ENCODE peak calls at places on chromosomes 13 and 19, in seven cellular contexts. Y is uterus, E is breast epithelium, D is neuronal stem cell, N is gastrocnemius medialis, B is neural progenitor cell, S is SJCRH30. I is an unnamed sample.

GRCh38 chr13:50152224-50152623 is 137.0 kb downstream of the KCNRG start:
- DNase-seq in Y (no peak), E (no peak), D (no peak), N (no peak), B (no peak), S (no peak), I (no peak)

GRCh38 chr13:29266743-29267142 is 328.7 kb downstream of the SLC7A1 start:
- DNase-seq in Y (no peak), E (no peak), D (no peak), N (no peak), B (no peak), S (no peak), I (no peak)

GRCh38 chr13:85261757-85262346 is 537.4 kb downstream of the SLITRK6 start:
- DNase-seq in Y (no peak), E (no peak), D (no peak), N (no peak), B (no peak), S (peak; percentile 6), I (no peak)

GRCh38 chr13:109745702-109746101 is 40.7 kb downstream of the IRS2 start:
- DNase-seq in Y (no peak), E (no peak), D (no peak), N (no peak), B (no peak), S (no peak), I (no peak)

GRCh38 chr19:47897857-47898256 is 11.7 kb upstream of the SULT2A1 start:
- DNase-seq in Y (no peak), E (no peak), D (no peak), N (no peak), B (no peak), S (no peak), I (no peak)

GRCh38 chr19:5585461-5586299 is 17.9 kb upstream of the TINCR start:
- DNase-seq in Y (no peak), E (no peak), D (peak; percentile 43), N (no peak), B (peak; percentile 80), S (peak; percentile 86), I (peak; percentile 51)

GRCh38 chr19:364496-365287 is 20.1 kb upstream of the MIER2 start:
- DNase-seq in Y (no peak), E (no peak), D (no peak), N (no peak), B (no peak), S (no peak), I (no peak)

GRCh38 chr19:32824136-32824835 is 45.3 kb downstream of the SLC7A9 start:
- DNase-seq in Y (no peak), E (no peak), D (no peak), N (no peak), B (peak; percentile 36), S (peak; percentile 47), I (peak; percentile 28)

GRCh38 chr19:41531438-41532311 is 44.3 kb upstream of the CEACAM21 start:
- DNase-seq in Y (peak; percentile 79), E (peak; percentile 83), D (no peak), N (peak; percentile 69), B (no peak), S (peak; percentile 57), I (no peak)

GRCh38 chr19:19445288-19445687 is 39.8 kb downstream of the GATAD2A start:
- DNase-seq in Y (no peak), E (no peak), D (no peak), N (no peak), B (no peak), S (no peak), I (no peak)
- H3K27ac ChIP-seq in Y (no peak overlapping the region), E (no peak overlapping the region), D (no peak overlapping the region), N (no peak overlapping the region), B (no peak overlapping the region), S (no peak overlapping the region), I (no peak overlapping the region)

DNA sequence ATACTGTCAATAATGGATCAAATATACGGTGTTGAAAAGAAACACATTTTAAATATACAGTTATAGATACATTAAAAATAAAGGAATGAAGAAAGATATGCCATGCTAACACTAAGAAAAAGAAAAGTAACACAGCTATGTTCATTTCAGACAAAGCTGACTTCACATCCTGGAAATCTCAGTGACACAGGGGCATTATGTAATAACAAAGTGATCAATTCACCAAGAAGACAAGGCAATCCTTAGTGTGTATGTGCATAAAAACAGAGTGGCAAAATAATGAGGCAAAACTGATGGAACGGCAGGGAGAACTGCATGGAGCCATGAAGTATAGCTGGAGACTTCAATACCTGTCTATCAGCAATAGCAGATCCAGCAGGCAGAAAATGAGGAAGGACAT is 13.1 kb downstream of the ZNF14 start:
- DNase-seq in Y (no peak), E (no peak), D (no peak), N (no peak), B (no peak), S (no peak), I (no peak)
- H3K9me3 ChIP-seq in Y (peaks cover 3% of the 10 kb centered on the region), E (peaks cover 95% of the 10 kb centered on the region), D (peaks cover 24% of the 10 kb centered on the region), N (peaks cover 68% of the 10 kb centered on the region), B (peaks cover 67% of the 10 kb centered on the region), S (peaks cover 41% of the 10 kb centered on the region), I (peaks cover 38% of the 10 kb centered on the region)

GRCh38 chr13:66359393-66359792 is 870.7 kb downstream of the PCDH9 start:
- DNase-seq in Y (no peak), E (no peak), D (no peak), N (no peak), B (no peak), S (no peak), I (no peak)

GRCh38 chr13:66364346-66364745 is 865.8 kb downstream of the PCDH9 start:
- DNase-seq in Y (no peak), E (no peak), D (no peak), N (no peak), B (no peak), S (no peak), I (no peak)

GRCh38 chr13:66362485-66362884 is 867.7 kb downstream of the PCDH9 start:
- DNase-seq in Y (no peak), E (no peak), D (no peak), N (no peak), B (no peak), S (no peak), I (no peak)

GRCh38 chr13:66358564-66358963 is 871.6 kb downstream of the PCDH9 start:
- DNase-seq in Y (no peak), E (no peak), D (no peak), N (no peak), B (no peak), S (no peak), I (no peak)

DNA sequence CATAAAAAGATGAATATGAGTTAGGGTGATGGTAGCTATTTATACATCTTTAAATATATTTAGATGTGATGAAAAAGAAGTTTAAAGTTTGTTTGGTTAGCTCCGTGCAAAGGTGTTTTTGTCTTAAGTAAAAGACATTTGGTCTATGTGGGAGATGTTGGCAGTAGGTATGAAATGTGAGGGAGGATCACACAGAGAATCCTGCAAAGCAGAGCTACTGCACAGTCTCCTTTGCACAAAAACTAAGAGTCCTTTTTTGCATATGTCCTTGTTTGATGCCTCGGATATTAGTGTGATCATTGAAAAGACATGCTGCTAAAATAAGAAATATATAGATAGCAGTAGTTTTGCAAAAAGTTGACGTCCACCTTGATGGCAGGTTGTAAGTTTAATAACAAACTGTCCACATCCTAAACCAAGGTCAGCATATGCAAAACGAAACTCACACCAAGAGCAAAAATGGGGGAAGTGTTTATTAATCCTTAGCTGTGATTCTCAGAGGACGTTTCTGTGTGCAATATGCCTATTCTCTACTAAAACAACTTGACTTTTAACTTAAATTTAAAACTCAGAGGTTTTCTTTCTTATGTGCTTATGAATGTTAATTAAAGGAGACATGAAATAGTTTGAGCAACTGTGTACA is 870.1 kb downstream of the PCDH9 start:
- DNase-seq in Y (no peak), E (no peak), D (no peak), N (no peak), B (no peak), S (no peak), I (no peak)
- H3K4me3 ChIP-seq in Y (no peak overlapping the region), E (no peak overlapping the region), D (no peak overlapping the region), N (no peak overlapping the region), B (no peak overlapping the region), S (no peak overlapping the region), I (no peak overlapping the region)

GRCh38 chr13:98460519-98460918 is 116.4 kb downstream of the STK24 start:
- DNase-seq in Y (no peak), E (no peak), D (no peak), N (no peak), B (no peak), S (no peak), I (no peak)

GRCh38 chr13:98458431-98458830 is 118.5 kb downstream of the STK24 start:
- DNase-seq in Y (no peak), E (no peak), D (no peak), N (no peak), B (no peak), S (no peak), I (no peak)

GRCh38 chr13:98459721-98460370 is 117.1 kb downstream of the STK24 start:
- DNase-seq in Y (no peak), E (no peak), D (no peak), N (no peak), B (no peak), S (no peak), I (no peak)

GRCh38 chr13:98457053-98457452 is 119.9 kb downstream of the STK24 start:
- DNase-seq in Y (no peak), E (no peak), D (no peak), N (no peak), B (no peak), S (no peak), I (no peak)

DNA sequence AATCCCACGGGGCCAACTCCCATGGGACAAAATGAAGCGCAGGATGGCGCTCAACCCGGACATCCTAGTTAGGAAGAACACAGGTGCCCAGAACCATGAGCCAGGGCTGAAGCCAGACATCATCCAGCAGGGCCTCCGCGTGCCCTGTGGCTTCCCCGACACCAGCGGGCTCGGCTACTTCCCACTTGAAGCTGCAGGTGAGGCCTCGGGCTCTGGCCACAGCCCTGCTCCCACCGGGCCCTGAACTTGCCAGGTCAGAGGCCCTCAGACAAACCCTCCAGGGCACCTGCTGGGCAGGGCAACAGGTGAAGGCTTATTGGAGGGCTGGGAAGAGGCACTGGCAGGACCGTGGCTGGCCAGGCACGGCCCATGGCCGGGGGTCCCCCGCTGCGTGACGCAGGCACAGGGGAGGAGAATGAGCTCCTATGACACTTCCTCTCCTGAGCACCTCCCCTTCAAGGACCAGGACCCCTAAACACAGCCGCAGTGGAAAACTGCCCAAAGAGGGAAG is 117.7 kb downstream of the STK24 start:
- DNase-seq in Y (no peak), E (no peak), D (no peak), N (no peak), B (no peak), S (no peak), I (no peak)
- H3K27ac ChIP-seq in Y (no peak overlapping the region), E (no peak overlapping the region), D (no peak overlapping the region), N (peak overlapping the region; percentile 22), B (no peak overlapping the region), S (no peak overlapping the region), I (no peak overlapping the region)

GRCh38 chr13:99295488-99296252 is 11.5 kb downstream of the GPR183 start:
- DNase-seq in Y (no peak), E (no peak), D (no peak), N (no peak), B (no peak), S (no peak), I (no peak)
- H3K9me3 ChIP-seq in Y (no peaks in the 10 kb centered on the region), E (no peaks in the 10 kb centered on the region), D (no peaks in the 10 kb centered on the region), N (no peaks in the 10 kb centered on the region), B (no peaks in the 10 kb centered on the region), S (no peaks in the 10 kb centered on the region), I (no peaks in the 10 kb centered on the region)

DNA sequence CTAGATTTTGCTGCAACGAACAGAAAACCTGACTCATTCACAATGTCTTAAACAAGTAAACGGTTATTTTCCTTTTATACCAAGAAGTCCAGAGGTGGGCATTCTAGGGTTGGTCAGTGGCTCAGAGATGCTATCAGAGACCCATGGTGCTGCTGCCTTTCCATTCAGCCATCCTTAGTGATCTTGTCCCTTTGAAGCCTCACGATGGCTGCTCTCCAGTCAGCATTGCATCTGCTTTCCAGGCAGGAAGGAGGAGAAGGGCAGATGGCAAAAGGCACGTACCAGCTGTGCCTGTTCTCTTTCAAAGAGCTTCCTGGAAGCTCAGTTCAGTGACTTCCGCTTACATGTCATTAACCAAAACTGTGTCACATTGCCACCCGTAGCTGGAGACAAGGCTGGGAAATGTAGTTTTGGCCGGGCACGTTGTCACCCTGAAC is 30.1 kb downstream of the WDFY2 start:
- DNase-seq in Y (peak; percentile 28), E (no peak), D (no peak), N (peak; percentile 28), B (no peak), S (peak; percentile 78), I (no peak)
- H3K4me3 ChIP-seq in Y (no peak overlapping the region), E (peak overlapping the region; percentile 37), D (no peak overlapping the region), N (peak overlapping the region; percentile 33), B (no peak overlapping the region), S (no peak overlapping the region), I (no peak overlapping the region)